ENCODE peak calls at places on chromosome 11, in four cellular contexts. D, Q, J and F are unnamed samples.

GRCh38 chr11:23725752-23726151 is 771.1 kb upstream of the LUZP2 start:
- DNase-seq in D (no peak), J (no peak), Q (peak), F (no peak)

GRCh38 chr11:127392575-127392974 is 392.0 kb upstream of the KIRREL3 start:
- DNase-seq in Q (no peak), J (no peak), D (no peak), F (no peak)

GRCh38 chr11:62842171-62842717 is 2.9 kb upstream of the WDR74 start:
- DNase-seq in D (no peak), Q (peak), J (peak), F (peak)

GRCh38 chr11:34208266-34209135 is 103.1 kb downstream of the NAT10 start:
- DNase-seq in D (peak), J (no peak), Q (peak), F (peak)

GRCh38 chr11:128757235-128757711 is 63.4 kb downstream of the FLI1 start:
- DNase-seq in D (no peak), J (peak), Q (peak), F (peak)

GRCh38 chr11:128525411-128526243 is 61.7 kb downstream of the ETS1 start:
- DNase-seq in Q (peak), J (no peak), D (no peak), F (peak)

GRCh38 chr11:128933481-128934178 is 9.0 kb downstream of the TP53AIP1 start:
- DNase-seq in Q (no peak), J (no peak), D (no peak), F (no peak)

GRCh38 chr11:113859665-113860064 is 15.7 kb downstream of the USP28 start:
- DNase-seq in J (no peak), D (no peak), Q (peak), F (no peak)

GRCh38 chr11:24748261-24748660 is 251.4 kb downstream of the LUZP2 start:
- DNase-seq in Q (no peak), J (no peak), D (no peak), F (no peak)

GRCh38 chr11:109971184-109971523 is 122.0 kb upstream of the ZC3H12C start:
- DNase-seq in J (no peak), Q (peak), D (no peak), F (peak)

GRCh38 chr11:99370557-99371200 is 349.9 kb downstream of the CNTN5 start:
- DNase-seq in J (no peak), Q (peak), D (peak), F (no peak)

GRCh38 chr11:33478111-33478573 is 221.0 kb downstream of the HIPK3 start:
- DNase-seq in J (peak), D (no peak), Q (peak), F (no peak)

GRCh38 chr11:64181506-64182411 is 4.2 kb upstream of the STIP1 start:
- DNase-seq in Q (peak), D (peak), J (peak), F (peak)

GRCh38 chr11:80297808-80298460 is 857.1 kb upstream of the TENM4 start:
- DNase-seq in Q (peak), D (no peak), J (no peak), F (no peak)

GRCh38 chr11:75164318-75164827 is 13.5 kb downstream of the SLCO2B1 start:
- DNase-seq in J (no peak), Q (no peak), D (no peak), F (no peak)

GRCh38 chr11:134560566-134561347 is 148.7 kb upstream of the B3GAT1 start:
- DNase-seq in J (no peak), Q (no peak), D (no peak), F (no peak)

GRCh38 chr11:30987819-30988218 is 381.7 kb downstream of the DCDC1 start:
- DNase-seq in J (no peak), D (no peak), Q (no peak), F (no peak)

GRCh38 chr11:121328213-121328966 is 35.8 kb downstream of the SC5D start:
- DNase-seq in Q (no peak), J (no peak), D (no peak), F (peak)

GRCh38 chr11:78420796-78421209 is 3.2 kb upstream of the GAB2 start:
- DNase-seq in Q (peak), J (peak), D (no peak), F (peak)

GRCh38 chr11:28259177-28259843 is 151.1 kb downstream of the METTL15 start:
- DNase-seq in D (no peak), J (no peak), Q (peak), F (no peak)

GRCh38 chr11:13016415-13016814 is 7.3 kb downstream of the RASSF10 start:
- DNase-seq in J (no peak), Q (no peak), D (peak), F (no peak)

GRCh38 chr11:28464252-28464867 is 356.2 kb downstream of the METTL15 start:
- DNase-seq in D (no peak), J (no peak), Q (peak), F (no peak)

GRCh38 chr11:4072668-4073285 is 21.8 kb upstream of the RRM1 start:
- DNase-seq in Q (peak), D (peak), J (peak), F (peak)

GRCh38 chr11:114820621-114821020 is 142.3 kb downstream of the NXPE2 start:
- DNase-seq in Q (no peak), J (no peak), D (no peak), F (no peak)

GRCh38 chr11:36455658-36456111 is 54.4 kb downstream of the TRAF6 start:
- DNase-seq in J (no peak), Q (peak), D (peak), F (no peak)

GRCh38 chr11:94762208-94762607 is 5.9 kb upstream of the AMOTL1 start:
- DNase-seq in J (no peak), D (peak), Q (no peak), F (peak)

DNA sequence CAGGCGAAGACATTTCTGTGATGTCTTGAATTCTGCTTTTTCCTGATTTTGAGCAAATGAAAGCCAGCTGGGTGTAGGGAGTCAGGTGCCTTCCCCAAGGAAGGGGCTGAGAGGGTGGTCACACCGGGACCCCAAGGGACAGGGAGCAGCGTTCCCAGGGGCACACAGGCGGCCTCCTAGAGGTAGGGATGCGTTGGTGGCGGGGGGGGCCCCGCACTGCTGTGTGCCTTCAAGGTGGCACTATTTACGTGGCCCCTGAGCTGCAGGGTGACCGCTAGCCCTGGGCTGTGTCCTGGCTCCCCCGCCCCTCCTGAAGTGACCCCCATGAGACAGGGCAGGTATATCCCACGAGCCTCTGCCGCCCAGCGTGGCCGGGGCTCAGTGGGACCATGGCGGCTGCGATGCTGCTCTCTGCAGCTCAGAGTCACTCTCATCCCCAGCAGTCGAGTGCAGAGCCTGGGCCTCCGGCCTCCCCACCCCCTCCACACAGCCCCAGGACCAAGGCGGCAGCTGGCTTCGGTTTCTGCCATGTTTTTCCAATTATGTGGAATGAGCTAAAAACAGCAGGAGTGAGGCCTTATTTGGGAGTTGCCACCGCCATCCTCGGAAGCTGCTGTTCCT is 60.9 kb downstream of the LRP5 start:
- DNase-seq in Q (no peak), D (no peak), J (no peak), F (no peak)
- TF ChIP-seq CTCF in Q (no peak), D (no peak), J (no peak), F (no peak)

GRCh38 chr11:60594998-60595637 is 79.9 kb downstream of the MS4A13 start:
- DNase-seq in J (no peak), Q (no peak), D (no peak), F (no peak)

DNA sequence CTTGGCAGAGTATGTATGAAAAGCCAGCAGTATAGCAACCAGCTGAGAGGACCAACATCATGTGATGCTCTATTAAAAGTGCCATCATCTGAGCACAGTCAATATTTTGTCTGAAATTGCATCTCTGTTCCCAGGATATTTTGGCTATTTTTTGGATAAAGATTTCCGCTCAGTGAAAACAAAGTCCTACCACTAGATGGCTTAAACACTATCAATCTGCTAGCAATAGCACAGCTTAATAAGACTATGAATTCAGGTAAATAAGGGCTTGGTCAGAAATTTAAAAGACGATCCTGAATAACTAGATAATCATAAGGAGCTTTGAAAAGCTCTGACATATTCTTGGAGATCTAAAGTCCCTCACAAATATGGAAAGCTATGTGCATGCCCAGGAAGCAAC is 74.4 kb downstream of the MS4A13 start:
- DNase-seq in J (no peak), Q (peak), D (no peak), F (no peak)
- TF ChIP-seq CTCF in J (no peak), Q (no peak), D (peak), F (no peak)

GRCh38 chr11:57322881-57323467 is 1.8 kb downstream of the TNKS1BP1 start:
- DNase-seq in Q (no peak), J (no peak), D (no peak), F (no peak)

GRCh38 chr11:57321996-57322880 is 2.5 kb downstream of the TNKS1BP1 start:
- DNase-seq in J (no peak), D (peak), Q (peak), F (peak)

GRCh38 chr11:57324154-57324885 is 432 bp downstream of the TNKS1BP1 start:
- DNase-seq in J (no peak), D (peak), Q (peak), F (peak)

GRCh38 chr11:57324886-57325734 is at the start of gene TNKS1BP1:
- DNase-seq in D (peak), Q (peak), J (peak), F (peak)

GRCh38 chr11:57323503-57324153 is 1.1 kb downstream of the TNKS1BP1 start:
- DNase-seq in D (no peak), J (no peak), Q (peak), F (no peak)
- TF ChIP-seq CTCF in D (no peak), J (no peak), Q (peak), F (no peak)

GRCh38 chr11:130177782-130178181 is 18.2 kb downstream of the ST14 start:
- DNase-seq in Q (no peak), J (no peak), D (no peak), F (no peak)

GRCh38 chr11:130171534-130171933 is 12.0 kb downstream of the ST14 start:
- DNase-seq in J (no peak), Q (no peak), D (no peak), F (no peak)

GRCh38 chr11:130175898-130176297 is 16.3 kb downstream of the ST14 start:
- DNase-seq in Q (no peak), J (no peak), D (no peak), F (no peak)

GRCh38 chr11:130178441-130178971 is 18.9 kb downstream of the ST14 start:
- DNase-seq in Q (no peak), D (no peak), J (no peak), F (no peak)

GRCh38 chr11:130174642-130175041 is 15.1 kb downstream of the ST14 start:
- DNase-seq in Q (no peak), D (no peak), J (no peak), F (no peak)
- TF ChIP-seq CTCF in Q (no peak), D (no peak), J (no peak), F (no peak)

GRCh38 chr11:6602096-6602940 is 1.1 kb downstream of the RRP8 start:
- DNase-seq in Q (no peak), J (no peak), D (no peak), F (no peak)
- TF ChIP-seq CTCF in Q (peak), J (no peak), D (no peak), F (no peak)

DNA sequence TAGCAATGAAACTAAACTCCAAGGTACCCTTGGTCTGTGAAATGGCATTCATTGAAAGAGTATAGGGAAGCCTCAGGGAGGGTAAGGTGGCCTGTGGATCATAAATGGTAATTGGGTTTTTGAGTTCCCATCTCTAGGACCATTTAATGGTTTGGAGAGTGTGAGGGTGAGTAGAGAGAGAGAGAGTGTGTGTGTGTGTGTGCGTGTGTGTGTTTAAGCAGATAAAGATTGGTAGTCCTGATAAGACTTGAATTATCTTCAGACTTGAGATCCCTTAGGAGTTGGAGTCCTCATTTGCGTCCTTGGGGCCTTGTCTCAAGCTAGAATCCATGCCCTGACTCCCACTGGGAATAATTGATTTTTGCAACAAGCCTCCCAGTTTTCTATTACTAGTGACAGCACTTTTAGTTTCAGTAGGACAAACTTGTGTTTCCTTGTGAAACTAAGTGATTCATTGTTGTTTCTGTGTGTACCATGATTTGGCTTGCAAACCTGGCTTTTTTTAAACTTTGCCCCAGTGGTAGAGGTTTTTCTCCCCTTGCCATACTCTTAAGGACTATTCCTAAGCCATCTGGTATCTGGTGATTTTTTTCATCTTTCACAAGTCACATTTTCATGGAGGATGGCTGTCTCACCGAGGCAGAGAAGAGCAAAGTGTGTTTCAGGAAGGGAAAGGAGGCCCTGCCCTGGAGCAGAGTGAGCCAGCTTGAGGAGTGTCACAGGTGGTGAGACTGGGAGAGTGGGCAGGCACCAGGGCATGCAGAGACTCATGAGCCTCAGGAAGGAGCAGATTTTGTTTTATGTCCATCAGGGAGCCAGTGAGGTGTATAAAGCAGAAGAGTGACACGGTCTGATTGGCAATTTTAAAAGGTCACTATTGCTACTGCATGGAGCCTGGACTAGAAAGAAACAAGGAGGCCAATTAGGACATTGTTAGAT is 26.7 kb downstream of the ALKBH3 start:
- DNase-seq in D (no peak), J (no peak), Q (no peak), F (no peak)
- TF ChIP-seq CTCF in D (no peak), J (no peak), Q (no peak), F (no peak)

DNA sequence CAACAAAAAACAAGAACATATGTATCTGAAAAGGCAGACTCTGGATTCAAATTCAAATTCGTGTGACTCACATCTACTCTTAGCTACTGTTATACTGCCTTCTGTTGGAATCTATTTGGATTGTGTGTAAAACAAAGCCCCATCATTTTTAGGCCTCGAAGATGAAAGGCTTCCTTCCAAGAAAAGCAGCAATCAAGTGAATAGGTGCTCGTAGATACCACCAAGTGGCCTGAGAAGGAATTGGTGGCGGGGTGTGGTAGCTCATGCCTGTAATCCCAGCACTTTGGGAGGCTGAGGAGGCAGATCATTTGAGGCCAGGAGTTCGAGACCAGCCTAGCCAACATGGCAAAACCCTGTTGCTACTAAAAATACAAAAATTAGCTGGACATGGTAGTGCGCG is 4.2 kb downstream of the GRAMD1B start:
- DNase-seq in Q (peak), D (peak), J (peak), F (peak)
- TF ChIP-seq CTCF in Q (peak), D (no peak), J (peak), F (peak)

GRCh38 chr11:567629-568258 is 7.0 kb downstream of the RASSF7 start:
- DNase-seq in J (no peak), D (no peak), Q (no peak), F (no peak)

GRCh38 chr11:568306-569259 is 7.7 kb upstream of the PHRF1 start:
- DNase-seq in J (peak), Q (peak), D (peak), F (peak)

GRCh38 chr11:567036-567628 is 6.4 kb downstream of the RASSF7 start:
- DNase-seq in J (no peak), D (no peak), Q (no peak), F (no peak)

GRCh38 chr11:563812-564578 is 3.2 kb downstream of the RASSF7 start:
- DNase-seq in Q (no peak), D (peak), J (no peak), F (no peak)

GRCh38 chr11:565921-566509 is 5.2 kb downstream of the RASSF7 start:
- DNase-seq in J (no peak), D (no peak), Q (no peak), F (no peak)
- TF ChIP-seq CTCF in J (no peak), D (no peak), Q (no peak), F (peak)